ENCODE peak calls at places on chromosomes 6 and 20, in ten cellular contexts. One of them, this sample, is unnamed.

GRCh38 chr6:167825759-167826229 is 917 bp upstream of the AFDN start:
- DNase-seq in effector CD4-positive, alpha-beta T cell: no peak
- DNase-seq in iris pigment epithelial cell: peak; percentile 43
- DNase-seq in PC-3: peak; percentile 56
- DNase-seq in T-cell: no peak
- DNase-seq in stimulated activated CD4-positive, alpha-beta T cell treated with anti-CD3 and anti-CD28 coated beads, Interleukin-1b, Interleukin-23, amount 100 ng/mL, for 24 hours: no peak
- DNase-seq in osteocyte: no peak
- DNase-seq in ELF-1: peak; percentile 89
- DNase-seq in NCI-H2081: no peak
- DNase-seq in IMR-90: no peak
- DNase-seq in this sample: no peak

GRCh38 chr6:102813489-102814275 is 1420.2 kb downstream of the GRIK2 start:
- DNase-seq in effector CD4-positive, alpha-beta T cell: no peak
- DNase-seq in iris pigment epithelial cell: no peak
- DNase-seq in PC-3: peak; percentile 71
- DNase-seq in T-cell: no peak
- DNase-seq in stimulated activated CD4-positive, alpha-beta T cell treated with anti-CD3 and anti-CD28 coated beads, Interleukin-1b, Interleukin-23, amount 100 ng/mL, for 24 hours: no peak
- DNase-seq in osteocyte: no peak
- DNase-seq in ELF-1: no peak
- DNase-seq in NCI-H2081: no peak
- DNase-seq in IMR-90: no peak
- DNase-seq in this sample: no peak

GRCh38 chr20:53222932-53223331 is 250.8 kb downstream of the TSHZ2 start:
- DNase-seq in effector CD4-positive, alpha-beta T cell: no peak
- DNase-seq in iris pigment epithelial cell: no peak
- DNase-seq in PC-3: no peak
- DNase-seq in T-cell: no peak
- DNase-seq in stimulated activated CD4-positive, alpha-beta T cell treated with anti-CD3 and anti-CD28 coated beads, Interleukin-1b, Interleukin-23, amount 100 ng/mL, for 24 hours: no peak
- DNase-seq in osteocyte: no peak
- DNase-seq in ELF-1: no peak
- DNase-seq in NCI-H2081: no peak
- DNase-seq in IMR-90: no peak
- DNase-seq in this sample: no peak

GRCh38 chr6:154937306-154938244 is 57.5 kb upstream of the TIAM2 start:
- DNase-seq in effector CD4-positive, alpha-beta T cell: no peak
- DNase-seq in iris pigment epithelial cell: peak; percentile 71
- DNase-seq in PC-3: no peak
- DNase-seq in T-cell: no peak
- DNase-seq in stimulated activated CD4-positive, alpha-beta T cell treated with anti-CD3 and anti-CD28 coated beads, Interleukin-1b, Interleukin-23, amount 100 ng/mL, for 24 hours: no peak
- DNase-seq in osteocyte: no peak
- DNase-seq in ELF-1: peak; percentile 52
- DNase-seq in NCI-H2081: no peak
- DNase-seq in IMR-90: peak; percentile 77
- DNase-seq in this sample: peak; percentile 56

GRCh38 chr20:44576297-44576696 is 6.1 kb upstream of the PKIG start:
- DNase-seq in effector CD4-positive, alpha-beta T cell: no peak
- DNase-seq in iris pigment epithelial cell: peak; percentile 62
- DNase-seq in PC-3: peak; percentile 65
- DNase-seq in T-cell: no peak
- DNase-seq in stimulated activated CD4-positive, alpha-beta T cell treated with anti-CD3 and anti-CD28 coated beads, Interleukin-1b, Interleukin-23, amount 100 ng/mL, for 24 hours: no peak
- DNase-seq in osteocyte: no peak
- DNase-seq in ELF-1: no peak
- DNase-seq in NCI-H2081: no peak
- DNase-seq in IMR-90: peak; percentile 67
- DNase-seq in this sample: peak; percentile 28

GRCh38 chr6:25302156-25302555 is 23.0 kb downstream of the CARMIL1 start:
- DNase-seq in effector CD4-positive, alpha-beta T cell: no peak
- DNase-seq in iris pigment epithelial cell: no peak
- DNase-seq in PC-3: no peak
- DNase-seq in T-cell: no peak
- DNase-seq in stimulated activated CD4-positive, alpha-beta T cell treated with anti-CD3 and anti-CD28 coated beads, Interleukin-1b, Interleukin-23, amount 100 ng/mL, for 24 hours: no peak
- DNase-seq in osteocyte: no peak
- DNase-seq in ELF-1: no peak
- DNase-seq in NCI-H2081: no peak
- DNase-seq in IMR-90: no peak
- DNase-seq in this sample: no peak

GRCh38 chr6:24188571-24188970 is 62.6 kb downstream of the NRSN1 start:
- DNase-seq in effector CD4-positive, alpha-beta T cell: no peak
- DNase-seq in iris pigment epithelial cell: no peak
- DNase-seq in PC-3: no peak
- DNase-seq in T-cell: no peak
- DNase-seq in stimulated activated CD4-positive, alpha-beta T cell treated with anti-CD3 and anti-CD28 coated beads, Interleukin-1b, Interleukin-23, amount 100 ng/mL, for 24 hours: no peak
- DNase-seq in osteocyte: no peak
- DNase-seq in ELF-1: no peak
- DNase-seq in NCI-H2081: peak; percentile 10
- DNase-seq in IMR-90: no peak
- DNase-seq in this sample: no peak

GRCh38 chr6:143592335-143592734 is 80.8 kb upstream of the FUCA2 start:
- DNase-seq in effector CD4-positive, alpha-beta T cell: no peak
- DNase-seq in iris pigment epithelial cell: no peak
- DNase-seq in PC-3: peak; percentile 39
- DNase-seq in T-cell: no peak
- DNase-seq in stimulated activated CD4-positive, alpha-beta T cell treated with anti-CD3 and anti-CD28 coated beads, Interleukin-1b, Interleukin-23, amount 100 ng/mL, for 24 hours: no peak
- DNase-seq in osteocyte: no peak
- DNase-seq in ELF-1: no peak
- DNase-seq in NCI-H2081: peak; percentile 2
- DNase-seq in IMR-90: no peak
- DNase-seq in this sample: no peak

GRCh38 chr6:142929751-142930358 is 15.1 kb downstream of the HIVEP2 start:
- DNase-seq in effector CD4-positive, alpha-beta T cell: no peak
- DNase-seq in iris pigment epithelial cell: peak; percentile 52
- DNase-seq in PC-3: no peak
- DNase-seq in T-cell: no peak
- DNase-seq in stimulated activated CD4-positive, alpha-beta T cell treated with anti-CD3 and anti-CD28 coated beads, Interleukin-1b, Interleukin-23, amount 100 ng/mL, for 24 hours: no peak
- DNase-seq in osteocyte: no peak
- DNase-seq in ELF-1: no peak
- DNase-seq in NCI-H2081: no peak
- DNase-seq in IMR-90: peak; percentile 72
- DNase-seq in this sample: no peak

GRCh38 chr6:32840604-32841246 is 2.2 kb upstream of the TAP2 start:
- DNase-seq in effector CD4-positive, alpha-beta T cell: no peak
- DNase-seq in iris pigment epithelial cell: no peak
- DNase-seq in PC-3: no peak
- DNase-seq in T-cell: no peak
- DNase-seq in stimulated activated CD4-positive, alpha-beta T cell treated with anti-CD3 and anti-CD28 coated beads, Interleukin-1b, Interleukin-23, amount 100 ng/mL, for 24 hours: no peak
- DNase-seq in osteocyte: no peak
- DNase-seq in ELF-1: no peak
- DNase-seq in NCI-H2081: no peak
- DNase-seq in IMR-90: no peak
- DNase-seq in this sample: no peak

GRCh38 chr6:113847435-113847834 is 9.7 kb upstream of the MARCKS start:
- DNase-seq in effector CD4-positive, alpha-beta T cell: no peak
- DNase-seq in iris pigment epithelial cell: peak; percentile 41
- DNase-seq in PC-3: no peak
- DNase-seq in T-cell: no peak
- DNase-seq in stimulated activated CD4-positive, alpha-beta T cell treated with anti-CD3 and anti-CD28 coated beads, Interleukin-1b, Interleukin-23, amount 100 ng/mL, for 24 hours: no peak
- DNase-seq in osteocyte: no peak
- DNase-seq in ELF-1: no peak
- DNase-seq in NCI-H2081: no peak
- DNase-seq in IMR-90: peak; percentile 84
- DNase-seq in this sample: no peak

This sample was measured in renal cortical epithelial cell.